ENCODE peak calls at places on chromosomes 3 and 15, in four cellular contexts. One of them, this sample, is unnamed.
A peak's percentile ranks its signal among the peaks of the same experiment; 100 is the strongest.

GRCh38 chr3:108940568-108941285 is 13.0 kb downstream of the GUCA1C start:
- DNase-seq in HFFc6: no peak
- DNase-seq in B cell: no peak
- DNase-seq in mucosa of descending colon: no peak
- DNase-seq in this sample: no peak

GRCh38 chr15:77034620-77035467 is 36.1 kb downstream of the TSPAN3 start:
- DNase-seq in HFFc6: no peak
- DNase-seq in mucosa of descending colon: peak; percentile 45
- DNase-seq in B cell: peak; percentile 46
- DNase-seq in this sample: no peak

GRCh38 chr3:71258116-71258515 is 325.4 kb downstream of the FOXP1 start:
- DNase-seq in mucosa of descending colon: no peak
- DNase-seq in B cell: no peak
- DNase-seq in HFFc6: peak; percentile 52
- DNase-seq in this sample: no peak

GRCh38 chr3:183385698-183386590 is 42.5 kb downstream of the MCF2L2 start:
- DNase-seq in mucosa of descending colon: peak; percentile 84
- DNase-seq in B cell: peak; percentile 60
- DNase-seq in HFFc6: peak; percentile 68
- DNase-seq in this sample: no peak

GRCh38 chr3:52428151-52429005 is 16.5 kb downstream of the SEMA3G start:
- DNase-seq in B cell: peak; percentile 40
- DNase-seq in mucosa of descending colon: peak; percentile 79
- DNase-seq in HFFc6: peak; percentile 74
- DNase-seq in this sample: no peak

GRCh38 chr15:43249699-43250203 is 17.0 kb downstream of the TGM5 start:
- DNase-seq in mucosa of descending colon: no peak
- DNase-seq in HFFc6: peak; percentile 82
- DNase-seq in B cell: no peak
- DNase-seq in this sample: peak; percentile 62

GRCh38 chr3:38281895-38282686 is at the start of gene SLC22A14:
- DNase-seq in B cell: no peak
- DNase-seq in HFFc6: no peak
- DNase-seq in mucosa of descending colon: no peak
- DNase-seq in this sample: no peak

GRCh38 chr3:197205265-197205664 is 93.1 kb downstream of the DLG1 start:
- DNase-seq in HFFc6: no peak
- DNase-seq in mucosa of descending colon: no peak
- DNase-seq in B cell: no peak
- DNase-seq in this sample: no peak

GRCh38 chr15:23529891-23530290 is 35.6 kb upstream of the MKRN3 start:
- DNase-seq in B cell: no peak
- DNase-seq in HFFc6: no peak
- DNase-seq in mucosa of descending colon: no peak
- DNase-seq in this sample: no peak

GRCh38 chr3:66532160-66532587 is 31.4 kb upstream of the LRIG1 start:
- DNase-seq in B cell: no peak
- DNase-seq in mucosa of descending colon: no peak
- DNase-seq in HFFc6: no peak
- DNase-seq in this sample: no peak

GRCh38 chr3:126355251-126355650 is 2.0 kb downstream of the KLF15 start:
- DNase-seq in HFFc6: no peak
- DNase-seq in B cell: no peak
- DNase-seq in mucosa of descending colon: no peak
- DNase-seq in this sample: no peak

GRCh38 chr15:81752149-81752942 is 293.5 kb downstream of the MEX3B start:
- DNase-seq in HFFc6: no peak
- DNase-seq in B cell: no peak
- DNase-seq in mucosa of descending colon: peak; percentile 37
- DNase-seq in this sample: no peak

GRCh38 chr3:50095352-50095998 is 6.8 kb downstream of the RBM5 start:
- DNase-seq in B cell: no peak
- DNase-seq in HFFc6: no peak
- DNase-seq in mucosa of descending colon: peak; percentile 67
- DNase-seq in this sample: no peak

GRCh38 chr3:66931286-66931685 is 66.8 kb upstream of the KBTBD8 start:
- DNase-seq in B cell: no peak
- DNase-seq in HFFc6: no peak
- DNase-seq in mucosa of descending colon: peak; percentile 10
- DNase-seq in this sample: no peak

GRCh38 chr15:62874064-62874463 is 168.5 kb upstream of the TPM1 start:
- DNase-seq in mucosa of descending colon: peak; percentile 48
- DNase-seq in B cell: no peak
- DNase-seq in HFFc6: no peak
- DNase-seq in this sample: no peak

GRCh38 chr3:133933097-133934024 is 37.7 kb upstream of the RAB6B start:
- DNase-seq in mucosa of descending colon: no peak
- DNase-seq in HFFc6: no peak
- DNase-seq in B cell: no peak
- DNase-seq in this sample: no peak

GRCh38 chr15:76340802-76341365 is 4.3 kb downstream of the ISL2 start:
- DNase-seq in mucosa of descending colon: peak; percentile 46
- DNase-seq in HFFc6: no peak
- DNase-seq in B cell: peak; percentile 66
- DNase-seq in this sample: no peak

GRCh38 chr3:115581347-115582135 is 41.8 kb upstream of the GAP43 start:
- DNase-seq in B cell: no peak
- DNase-seq in mucosa of descending colon: no peak
- DNase-seq in HFFc6: no peak
- DNase-seq in this sample: no peak

GRCh38 chr3:11757441-11757875 is 89.2 kb downstream of the TAMM41 start:
- DNase-seq in HFFc6: peak; percentile 49
- DNase-seq in B cell: no peak
- DNase-seq in mucosa of descending colon: no peak
- DNase-seq in this sample: no peak

GRCh38 chr15:31483924-31484368 is 157.3 kb downstream of the KLF13 start:
- DNase-seq in mucosa of descending colon: peak; percentile 10
- DNase-seq in HFFc6: no peak
- DNase-seq in B cell: peak; percentile 23
- DNase-seq in this sample: no peak

GRCh38 chr3:63912768-63913588 is 795 bp upstream of the SCAANT1 start:
- DNase-seq in mucosa of descending colon: peak; percentile 70
- DNase-seq in B cell: peak; percentile 61
- DNase-seq in HFFc6: peak; percentile 54
- DNase-seq in this sample: peak; percentile 51

GRCh38 chr3:51306093-51306492 is 79.0 kb upstream of the MANF start:
- DNase-seq in B cell: no peak
- DNase-seq in HFFc6: no peak
- DNase-seq in mucosa of descending colon: no peak
- DNase-seq in this sample: no peak

GRCh38 chr3:8668216-8668615 is 23.6 kb upstream of the SSUH2 start:
- DNase-seq in B cell: no peak
- DNase-seq in mucosa of descending colon: no peak
- DNase-seq in HFFc6: no peak
- DNase-seq in this sample: no peak

GRCh38 chr15:57481038-57481705 is 104.9 kb downstream of the CGNL1 start:
- DNase-seq in B cell: no peak
- DNase-seq in mucosa of descending colon: no peak
- DNase-seq in HFFc6: no peak
- DNase-seq in this sample: no peak

GRCh38 chr3:18657858-18658820 is 233.0 kb upstream of the SATB1 start:
- DNase-seq in mucosa of descending colon: no peak
- DNase-seq in HFFc6: no peak
- DNase-seq in B cell: no peak
- DNase-seq in this sample: no peak

GRCh38 chr15:72982750-72983149 is 69.5 kb upstream of the NEO1 start:
- DNase-seq in mucosa of descending colon: no peak
- DNase-seq in B cell: no peak
- DNase-seq in HFFc6: no peak
- DNase-seq in this sample: no peak

GRCh38 chr3:123140591-123140990 is 61.2 kb upstream of the SEC22A start:
- DNase-seq in B cell: no peak
- DNase-seq in mucosa of descending colon: no peak
- DNase-seq in HFFc6: no peak
- DNase-seq in this sample: no peak

GRCh38 chr15:63583027-63583426 is 14.2 kb upstream of the FBXL22 start:
- DNase-seq in HFFc6: peak; percentile 93
- DNase-seq in mucosa of descending colon: no peak
- DNase-seq in B cell: no peak
- DNase-seq in this sample: no peak

GRCh38 chr15:27973886-27974285 is 125.2 kb downstream of the OCA2 start:
- DNase-seq in HFFc6: no peak
- DNase-seq in B cell: no peak
- DNase-seq in mucosa of descending colon: no peak
- DNase-seq in this sample: no peak

GRCh38 chr3:195815169-195815771 is 3.5 kb upstream of the MUC4 start:
- DNase-seq in mucosa of descending colon: no peak
- DNase-seq in B cell: no peak
- DNase-seq in HFFc6: no peak
- DNase-seq in this sample: no peak

GRCh38 chr3:112627419-112627818 is 13.5 kb downstream of the CCDC80 start:
- DNase-seq in B cell: no peak
- DNase-seq in HFFc6: no peak
- DNase-seq in mucosa of descending colon: no peak
- DNase-seq in this sample: no peak

GRCh38 chr3:36763850-36764703 is at the start of gene DCLK3:
- DNase-seq in HFFc6: no peak
- DNase-seq in B cell: no peak
- DNase-seq in mucosa of descending colon: no peak
- DNase-seq in this sample: no peak

GRCh38 chr3:116154389-116154788 is 290.9 kb downstream of the LSAMP start:
- DNase-seq in mucosa of descending colon: no peak
- DNase-seq in HFFc6: no peak
- DNase-seq in B cell: no peak
- DNase-seq in this sample: no peak

GRCh38 chr15:43370310-43370974 is 401 bp downstream of the ZSCAN29 start:
- DNase-seq in HFFc6: peak; percentile 13
- DNase-seq in B cell: no peak
- DNase-seq in mucosa of descending colon: peak; percentile 24
- DNase-seq in this sample: no peak

GRCh38 chr15:37098468-37099320 is 1.7 kb downstream of the MEIS2 start:
- DNase-seq in B cell: no peak
- DNase-seq in HFFc6: no peak
- DNase-seq in mucosa of descending colon: no peak
- DNase-seq in this sample: no peak

GRCh38 chr3:121998030-121998580 is 23.9 kb downstream of the ILDR1 start:
- DNase-seq in B cell: no peak
- DNase-seq in mucosa of descending colon: no peak
- DNase-seq in HFFc6: peak; percentile 41
- DNase-seq in this sample: peak; percentile 75

GRCh38 chr3:175485436-175485835 is 626.3 kb downstream of the NAALADL2 start:
- DNase-seq in B cell: no peak
- DNase-seq in HFFc6: no peak
- DNase-seq in mucosa of descending colon: no peak
- DNase-seq in this sample: no peak

GRCh38 chr15:89421219-89421618 is 75.2 kb downstream of the RHCG start:
- DNase-seq in mucosa of descending colon: no peak
- DNase-seq in HFFc6: no peak
- DNase-seq in B cell: no peak
- DNase-seq in this sample: no peak

DNA sequence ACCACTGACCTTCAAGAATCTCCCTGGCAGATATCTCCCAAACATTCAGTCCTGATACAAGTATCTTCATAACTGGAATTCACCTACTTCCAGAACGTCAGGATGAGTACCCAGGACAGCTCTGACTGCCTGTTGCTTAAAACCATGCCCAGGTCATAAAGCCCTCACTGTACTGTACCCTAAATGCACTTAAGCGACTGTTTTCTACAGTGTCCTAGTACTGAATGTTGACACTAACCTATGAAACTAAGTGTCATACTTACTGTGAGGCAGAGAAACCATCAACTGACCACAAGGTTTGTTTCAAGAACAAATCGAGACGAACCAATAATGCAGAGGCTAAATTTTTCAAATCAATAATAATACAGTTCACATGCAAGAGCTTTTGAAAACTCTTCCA is 178.7 kb upstream of the NSMCE3 start:
- DNase-seq in mucosa of descending colon: no peak
- DNase-seq in HFFc6: no peak
- DNase-seq in B cell: no peak
- DNase-seq in this sample: no peak
- TF ChIP-seq CTCF in mucosa of descending colon: no peak
- TF ChIP-seq CTCF in HFFc6: no peak
- TF ChIP-seq CTCF in B cell: no peak
- TF ChIP-seq CTCF in this sample: no peak

DNA sequence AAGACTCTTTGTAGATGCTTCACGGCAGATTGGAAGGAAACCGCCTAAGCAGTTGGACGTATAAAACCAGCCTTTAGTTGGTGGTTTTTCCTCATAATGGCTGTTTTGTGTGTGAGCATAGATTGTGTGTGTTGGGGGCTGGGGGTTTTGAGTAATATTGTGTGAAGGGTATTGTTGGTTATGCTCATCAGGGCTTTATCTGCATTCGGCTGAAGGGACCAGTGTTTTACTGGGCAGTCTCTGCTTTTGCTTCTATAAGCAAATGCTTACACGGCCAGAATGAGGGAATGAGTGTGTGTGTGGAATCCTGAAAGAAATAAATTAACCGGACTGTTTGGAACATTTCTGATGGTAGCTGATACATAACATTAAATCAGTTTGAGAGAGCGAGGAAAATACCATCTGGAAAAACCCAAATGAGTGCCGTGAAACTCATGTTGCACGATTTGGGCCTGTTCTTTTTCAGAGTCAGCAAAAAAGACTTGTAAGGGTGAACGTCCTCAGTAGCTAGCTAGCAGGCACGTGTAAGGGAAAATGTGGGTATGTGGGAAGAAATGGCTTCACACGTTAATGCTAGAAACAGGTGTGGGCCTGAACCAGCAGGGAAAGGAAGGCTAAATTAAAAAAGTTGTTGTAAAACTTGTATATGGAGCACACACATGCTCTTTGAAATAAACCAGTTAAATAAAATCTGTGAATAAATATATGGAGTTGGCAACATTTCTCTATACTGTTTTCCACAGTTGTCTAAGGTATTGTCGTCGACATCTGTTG is 2.0 kb downstream of the MITF start:
- DNase-seq in mucosa of descending colon: no peak
- DNase-seq in HFFc6: no peak
- DNase-seq in B cell: no peak
- DNase-seq in this sample: no peak
- TF ChIP-seq CTCF in mucosa of descending colon: no peak
- TF ChIP-seq CTCF in HFFc6: no peak
- TF ChIP-seq CTCF in B cell: no peak
- TF ChIP-seq CTCF in this sample: no peak

DNA sequence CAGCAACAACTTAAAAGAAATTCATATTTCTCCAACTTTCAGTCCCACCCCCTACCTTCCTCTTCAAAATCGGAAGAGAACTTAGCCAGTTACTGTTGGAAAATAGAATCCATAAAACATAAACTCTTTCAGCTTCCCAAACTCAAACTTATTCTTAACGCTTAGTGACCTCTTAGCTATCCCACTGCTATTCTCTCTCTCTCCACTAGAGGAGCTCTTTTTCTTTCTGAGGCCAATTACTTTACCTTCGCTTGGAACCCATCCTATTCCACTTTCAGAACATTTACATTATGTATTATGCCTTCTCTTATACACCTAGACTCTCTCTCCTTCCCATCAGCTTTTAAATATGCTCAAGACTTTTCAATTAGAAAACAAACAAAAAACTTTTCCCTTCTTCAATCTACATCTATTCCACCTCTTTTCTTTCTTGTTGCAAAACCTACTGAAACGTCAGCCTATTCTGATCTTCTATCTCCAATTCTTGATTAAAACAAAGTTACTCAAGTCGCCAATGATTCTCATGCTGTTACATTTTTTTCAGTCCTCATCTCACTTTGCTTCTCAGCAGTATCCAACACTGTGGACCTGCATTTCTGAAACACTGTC is 13.4 kb upstream of the GHSR start:
- DNase-seq in mucosa of descending colon: no peak
- DNase-seq in B cell: no peak
- DNase-seq in HFFc6: peak; percentile 9
- DNase-seq in this sample: no peak
- TF ChIP-seq CTCF in mucosa of descending colon: peak; percentile 88
- TF ChIP-seq CTCF in B cell: peak; percentile 100
- TF ChIP-seq CTCF in HFFc6: peak; percentile 91
- TF ChIP-seq CTCF in this sample: peak; percentile 99

GRCh38 chr3:45690331-45691035 is 1.3 kb downstream of the SACM1L start:
- DNase-seq in mucosa of descending colon: no peak
- DNase-seq in B cell: no peak
- DNase-seq in HFFc6: no peak
- DNase-seq in this sample: no peak
- TF ChIP-seq CTCF in mucosa of descending colon: no peak
- TF ChIP-seq CTCF in B cell: no peak
- TF ChIP-seq CTCF in HFFc6: peak; percentile 50
- TF ChIP-seq CTCF in this sample: no peak

This sample was measured in CD14-positive monocyte.